ENCODE peak calls at places on chromosomes 11 and 22, in six cellular contexts. One of them, this sample, is unnamed.

GRCh38 chr11:130534525-130534924 is 86.1 kb downstream of the ADAMTS15 start:
- DNase-seq in Daoy: no peak
- DNase-seq in NCI-H2171 treated with DMSO at 0.1 percent for 48 hours: no peak
- DNase-seq in hepatic stellate cell: no peak
- DNase-seq in NCI-H1092: no peak
- DNase-seq in mammary epithelial cell: no peak
- DNase-seq in this sample: no peak

GRCh38 chr22:26385164-26385563 is 43.9 kb upstream of the ASPHD2 start:
- DNase-seq in NCI-H1092: no peak
- DNase-seq in NCI-H2171 treated with DMSO at 0.1 percent for 48 hours: peak
- DNase-seq in mammary epithelial cell: no peak
- DNase-seq in hepatic stellate cell: no peak
- DNase-seq in Daoy: no peak
- DNase-seq in this sample: no peak

GRCh38 chr22:44179989-44180705 is 578 bp upstream of the PARVG start:
- DNase-seq in NCI-H1092: no peak
- DNase-seq in NCI-H2171 treated with DMSO at 0.1 percent for 48 hours: no peak
- DNase-seq in hepatic stellate cell: no peak
- DNase-seq in Daoy: no peak
- DNase-seq in mammary epithelial cell: no peak
- DNase-seq in this sample: no peak

GRCh38 chr11:48028909-48029685 is 48.7 kb downstream of the PTPRJ start:
- DNase-seq in mammary epithelial cell: no peak
- DNase-seq in hepatic stellate cell: no peak
- DNase-seq in NCI-H2171 treated with DMSO at 0.1 percent for 48 hours: no peak
- DNase-seq in Daoy: no peak
- DNase-seq in NCI-H1092: no peak
- DNase-seq in this sample: no peak

GRCh38 chr11:128905345-128906184 is 14.4 kb downstream of the KCNJ5 start:
- DNase-seq in mammary epithelial cell: peak
- DNase-seq in NCI-H2171 treated with DMSO at 0.1 percent for 48 hours: peak
- DNase-seq in NCI-H1092: peak
- DNase-seq in hepatic stellate cell: peak
- DNase-seq in Daoy: peak
- DNase-seq in this sample: no peak

GRCh38 chr11:61110255-61111059 is 8.2 kb downstream of the CD5 start:
- DNase-seq in hepatic stellate cell: no peak
- DNase-seq in mammary epithelial cell: no peak
- DNase-seq in NCI-H2171 treated with DMSO at 0.1 percent for 48 hours: no peak
- DNase-seq in Daoy: no peak
- DNase-seq in NCI-H1092: no peak
- DNase-seq in this sample: no peak

GRCh38 chr22:17258015-17258827 is 39.0 kb upstream of the ADA2 start:
- DNase-seq in NCI-H1092: peak
- DNase-seq in NCI-H2171 treated with DMSO at 0.1 percent for 48 hours: peak
- DNase-seq in mammary epithelial cell: peak
- DNase-seq in hepatic stellate cell: no peak
- DNase-seq in Daoy: peak
- DNase-seq in this sample: peak

GRCh38 chr11:95501761-95502266 is 270.8 kb upstream of the SESN3 start:
- DNase-seq in hepatic stellate cell: no peak
- DNase-seq in Daoy: no peak
- DNase-seq in NCI-H1092: no peak
- DNase-seq in NCI-H2171 treated with DMSO at 0.1 percent for 48 hours: no peak
- DNase-seq in mammary epithelial cell: no peak
- DNase-seq in this sample: no peak

GRCh38 chr11:57464343-57465181 is 4.2 kb downstream of the RTN4RL2 start:
- DNase-seq in NCI-H1092: no peak
- DNase-seq in mammary epithelial cell: peak
- DNase-seq in NCI-H2171 treated with DMSO at 0.1 percent for 48 hours: no peak
- DNase-seq in Daoy: no peak
- DNase-seq in hepatic stellate cell: no peak
- DNase-seq in this sample: no peak

GRCh38 chr11:73396251-73396930 is 20.2 kb downstream of the RELT start:
- DNase-seq in NCI-H1092: no peak
- DNase-seq in hepatic stellate cell: no peak
- DNase-seq in NCI-H2171 treated with DMSO at 0.1 percent for 48 hours: no peak
- DNase-seq in mammary epithelial cell: no peak
- DNase-seq in Daoy: no peak
- DNase-seq in this sample: no peak

GRCh38 chr11:26537341-26537740 is 34.7 kb downstream of the MUC15 start:
- DNase-seq in NCI-H2171 treated with DMSO at 0.1 percent for 48 hours: no peak
- DNase-seq in NCI-H1092: no peak
- DNase-seq in hepatic stellate cell: no peak
- DNase-seq in Daoy: no peak
- DNase-seq in mammary epithelial cell: no peak
- DNase-seq in this sample: no peak

GRCh38 chr22:25038239-25038638 is 85.7 kb downstream of the KIAA1671 start:
- DNase-seq in NCI-H1092: no peak
- DNase-seq in Daoy: no peak
- DNase-seq in mammary epithelial cell: no peak
- DNase-seq in NCI-H2171 treated with DMSO at 0.1 percent for 48 hours: no peak
- DNase-seq in hepatic stellate cell: no peak
- DNase-seq in this sample: no peak

GRCh38 chr22:25076281-25076680 is 123.4 kb upstream of the CRYBB3 start:
- DNase-seq in NCI-H2171 treated with DMSO at 0.1 percent for 48 hours: no peak
- DNase-seq in Daoy: no peak
- DNase-seq in mammary epithelial cell: no peak
- DNase-seq in hepatic stellate cell: no peak
- DNase-seq in NCI-H1092: no peak
- DNase-seq in this sample: no peak

GRCh38 chr11:7165911-7166310 is 77.1 kb downstream of the RBMXL2 start:
- DNase-seq in hepatic stellate cell: no peak
- DNase-seq in NCI-H2171 treated with DMSO at 0.1 percent for 48 hours: no peak
- DNase-seq in mammary epithelial cell: no peak
- DNase-seq in Daoy: peak
- DNase-seq in NCI-H1092: no peak
- DNase-seq in this sample: no peak

GRCh38 chr11:31509017-31509411 is 408 bp downstream of the IMMP1L start:
- DNase-seq in NCI-H2171 treated with DMSO at 0.1 percent for 48 hours: peak
- DNase-seq in NCI-H1092: no peak
- DNase-seq in Daoy: no peak
- DNase-seq in hepatic stellate cell: peak
- DNase-seq in mammary epithelial cell: no peak
- DNase-seq in this sample: no peak

GRCh38 chr11:27882066-27882697 is 181.9 kb upstream of the BDNF start:
- DNase-seq in hepatic stellate cell: no peak
- DNase-seq in NCI-H2171 treated with DMSO at 0.1 percent for 48 hours: no peak
- DNase-seq in NCI-H1092: no peak
- DNase-seq in mammary epithelial cell: no peak
- DNase-seq in Daoy: no peak
- DNase-seq in this sample: no peak

GRCh38 chr11:70505331-70505731 is 107.0 kb downstream of the CTTN start:
- DNase-seq in mammary epithelial cell: no peak
- DNase-seq in hepatic stellate cell: no peak
- DNase-seq in Daoy: no peak
- DNase-seq in NCI-H1092: no peak
- DNase-seq in NCI-H2171 treated with DMSO at 0.1 percent for 48 hours: no peak
- DNase-seq in this sample: no peak

GRCh38 chr22:30423296-30423958 is 2.1 kb upstream of the MTFP1 start:
- DNase-seq in Daoy: peak
- DNase-seq in NCI-H2171 treated with DMSO at 0.1 percent for 48 hours: peak
- DNase-seq in NCI-H1092: no peak
- DNase-seq in hepatic stellate cell: no peak
- DNase-seq in mammary epithelial cell: peak
- DNase-seq in this sample: peak

GRCh38 chr11:13278620-13279486 is 1.3 kb downstream of the BMAL1 start:
- DNase-seq in NCI-H1092: peak
- DNase-seq in NCI-H2171 treated with DMSO at 0.1 percent for 48 hours: peak
- DNase-seq in Daoy: peak
- DNase-seq in mammary epithelial cell: no peak
- DNase-seq in hepatic stellate cell: peak
- DNase-seq in this sample: no peak

GRCh38 chr11:27485930-27486773 is 13.6 kb upstream of the LGR4 start:
- DNase-seq in hepatic stellate cell: peak
- DNase-seq in mammary epithelial cell: peak
- DNase-seq in NCI-H2171 treated with DMSO at 0.1 percent for 48 hours: peak
- DNase-seq in NCI-H1092: peak
- DNase-seq in Daoy: peak
- DNase-seq in this sample: peak

GRCh38 chr22:24416095-24416494 is 11.3 kb upstream of the ADORA2A start:
- DNase-seq in NCI-H1092: no peak
- DNase-seq in mammary epithelial cell: no peak
- DNase-seq in NCI-H2171 treated with DMSO at 0.1 percent for 48 hours: peak
- DNase-seq in hepatic stellate cell: no peak
- DNase-seq in Daoy: no peak
- DNase-seq in this sample: no peak

GRCh38 chr11:8370812-8371515 is 107.3 kb upstream of the LMO1 start:
- DNase-seq in NCI-H2171 treated with DMSO at 0.1 percent for 48 hours: no peak
- DNase-seq in mammary epithelial cell: no peak
- DNase-seq in hepatic stellate cell: no peak
- DNase-seq in NCI-H1092: no peak
- DNase-seq in Daoy: no peak
- DNase-seq in this sample: no peak

GRCh38 chr11:116533186-116533825 is 239.5 kb downstream of the BUD13 start:
- DNase-seq in Daoy: no peak
- DNase-seq in NCI-H2171 treated with DMSO at 0.1 percent for 48 hours: no peak
- DNase-seq in NCI-H1092: peak
- DNase-seq in hepatic stellate cell: no peak
- DNase-seq in mammary epithelial cell: no peak
- DNase-seq in this sample: no peak

GRCh38 chr11:44280257-44280656 is 29.7 kb downstream of the ALX4 start:
- DNase-seq in NCI-H1092: no peak
- DNase-seq in NCI-H2171 treated with DMSO at 0.1 percent for 48 hours: no peak
- DNase-seq in mammary epithelial cell: no peak
- DNase-seq in hepatic stellate cell: no peak
- DNase-seq in Daoy: no peak
- DNase-seq in this sample: no peak

GRCh38 chr22:42549329-42550060 is 4.3 kb upstream of the SERHL2 start:
- DNase-seq in hepatic stellate cell: no peak
- DNase-seq in NCI-H1092: no peak
- DNase-seq in mammary epithelial cell: no peak
- DNase-seq in Daoy: no peak
- DNase-seq in NCI-H2171 treated with DMSO at 0.1 percent for 48 hours: no peak
- DNase-seq in this sample: no peak

GRCh38 chr11:35214181-35214770 is 75.3 kb downstream of the CD44 start:
- DNase-seq in Daoy: no peak
- DNase-seq in NCI-H1092: no peak
- DNase-seq in mammary epithelial cell: no peak
- DNase-seq in NCI-H2171 treated with DMSO at 0.1 percent for 48 hours: no peak
- DNase-seq in hepatic stellate cell: no peak
- DNase-seq in this sample: no peak

GRCh38 chr11:94595061-94595460 is 27.9 kb downstream of the PIWIL4 start:
- DNase-seq in NCI-H2171 treated with DMSO at 0.1 percent for 48 hours: peak
- DNase-seq in NCI-H1092: no peak
- DNase-seq in hepatic stellate cell: no peak
- DNase-seq in mammary epithelial cell: no peak
- DNase-seq in Daoy: no peak
- DNase-seq in this sample: no peak

GRCh38 chr11:12680940-12681258 is 6.7 kb downstream of the TEAD1 start:
- DNase-seq in NCI-H1092: no peak
- DNase-seq in NCI-H2171 treated with DMSO at 0.1 percent for 48 hours: no peak
- DNase-seq in Daoy: no peak
- DNase-seq in hepatic stellate cell: no peak
- DNase-seq in mammary epithelial cell: no peak
- DNase-seq in this sample: no peak

GRCh38 chr11:131666006-131666405 is 295.6 kb downstream of the NTM start:
- DNase-seq in Daoy: no peak
- DNase-seq in mammary epithelial cell: no peak
- DNase-seq in NCI-H2171 treated with DMSO at 0.1 percent for 48 hours: no peak
- DNase-seq in NCI-H1092: no peak
- DNase-seq in hepatic stellate cell: no peak
- DNase-seq in this sample: no peak

GRCh38 chr11:2892215-2893020 is 6.8 kb upstream of the CDKN1C start:
- DNase-seq in hepatic stellate cell: peak
- DNase-seq in mammary epithelial cell: no peak
- DNase-seq in NCI-H1092: peak
- DNase-seq in Daoy: peak
- DNase-seq in NCI-H2171 treated with DMSO at 0.1 percent for 48 hours: no peak
- DNase-seq in this sample: peak

GRCh38 chr11:47185305-47186075 is 744 bp downstream of the PACSIN3 start:
- DNase-seq in Daoy: peak
- DNase-seq in mammary epithelial cell: peak
- DNase-seq in NCI-H1092: no peak
- DNase-seq in NCI-H2171 treated with DMSO at 0.1 percent for 48 hours: no peak
- DNase-seq in hepatic stellate cell: peak
- DNase-seq in this sample: no peak

GRCh38 chr11:82250047-82250446 is 483.6 kb downstream of the FAM181B start:
- DNase-seq in mammary epithelial cell: no peak
- DNase-seq in NCI-H1092: no peak
- DNase-seq in hepatic stellate cell: no peak
- DNase-seq in Daoy: no peak
- DNase-seq in NCI-H2171 treated with DMSO at 0.1 percent for 48 hours: no peak
- DNase-seq in this sample: no peak

GRCh38 chr11:34826384-34826726 is 89.8 kb downstream of the APIP start:
- DNase-seq in NCI-H1092: no peak
- DNase-seq in hepatic stellate cell: no peak
- DNase-seq in NCI-H2171 treated with DMSO at 0.1 percent for 48 hours: no peak
- DNase-seq in Daoy: no peak
- DNase-seq in mammary epithelial cell: no peak
- DNase-seq in this sample: no peak

GRCh38 chr11:35654711-35655110 is 7.9 kb upstream of the TRIM44 start:
- DNase-seq in NCI-H1092: no peak
- DNase-seq in hepatic stellate cell: no peak
- DNase-seq in mammary epithelial cell: no peak
- DNase-seq in Daoy: peak
- DNase-seq in NCI-H2171 treated with DMSO at 0.1 percent for 48 hours: no peak
- DNase-seq in this sample: no peak

GRCh38 chr22:46764779-46765485 is 2.5 kb downstream of the TBC1D22A start:
- DNase-seq in Daoy: no peak
- DNase-seq in hepatic stellate cell: no peak
- DNase-seq in mammary epithelial cell: no peak
- DNase-seq in NCI-H2171 treated with DMSO at 0.1 percent for 48 hours: no peak
- DNase-seq in NCI-H1092: no peak
- DNase-seq in this sample: peak

GRCh38 chr22:17726561-17727243 is 47.6 kb downstream of the BID start:
- DNase-seq in Daoy: no peak
- DNase-seq in NCI-H2171 treated with DMSO at 0.1 percent for 48 hours: no peak
- DNase-seq in mammary epithelial cell: no peak
- DNase-seq in NCI-H1092: no peak
- DNase-seq in hepatic stellate cell: peak
- DNase-seq in this sample: no peak

This sample was measured in mucosa of gallbladder.